ENCODE peak calls at places on chromosomes 4 and X, in ten cellular contexts. M is foreskin fibroblast, L is cardiac septum, K is NCI-H510A, H is adipocyte, T is hippocampal formation, X is left cardiac atrium, C is RWPE1, P is T-helper 17 cell, Q is putamen. R is an unnamed sample.

GRCh38 chr4:85812776-85813175 is 337.8 kb downstream of the ARHGAP24 start:
- DNase-seq in M (no peak), L (no peak), K (no peak), H (no peak), T (no peak), X (no peak), C (no peak), P (no peak), Q (no peak), R (no peak)

GRCh38 chr4:111937368-111937767 is 207.9 kb upstream of the FAM241A start:
- DNase-seq in M (no peak), L (no peak), K (no peak), H (peak), T (peak), X (no peak), C (peak), P (no peak), Q (peak), R (peak)

GRCh38 chrX:133333154-133333750 is 82.0 kb downstream of the GPC4 start:
- DNase-seq in M (no peak), L (no peak), K (no peak), H (no peak), T (no peak), X (no peak), C (no peak), P (no peak), Q (no peak), R (no peak)

GRCh38 chr4:186693159-186693815 is 30.4 kb downstream of the FAT1 start:
- DNase-seq in M (peak), L (peak), K (peak), H (peak), T (no peak), X (peak), C (peak), P (no peak), Q (no peak), R (peak)

GRCh38 chr4:152063301-152064235 is 302.8 kb upstream of the GATB start:
- DNase-seq in M (no peak), L (no peak), K (peak), H (peak), T (no peak), X (no peak), C (peak), P (no peak), Q (peak), R (no peak)

GRCh38 chr4:15913631-15913970 is 24.9 kb downstream of the FGFBP1 start:
- DNase-seq in M (peak), L (no peak), K (no peak), H (peak), T (no peak), X (no peak), C (peak), P (no peak), Q (no peak), R (peak)

GRCh38 chrX:108177321-108177990 is 85.9 kb downstream of the ATG4A start:
- DNase-seq in M (no peak), L (no peak), K (no peak), H (no peak), T (no peak), X (no peak), C (no peak), P (no peak), Q (no peak), R (peak)

GRCh38 chr4:5524900-5525299 is 183.5 kb downstream of the EVC2 start:
- DNase-seq in M (peak), L (no peak), K (no peak), H (peak), T (no peak), X (peak), C (no peak), P (no peak), Q (peak), R (peak)

GRCh38 chr4:15605537-15605936 is 49.6 kb downstream of the FBXL5 start:
- DNase-seq in M (no peak), L (no peak), K (no peak), H (no peak), T (no peak), X (no peak), C (no peak), P (no peak), Q (no peak), R (no peak)

GRCh38 chrX:21798677-21799219 is 40.7 kb upstream of the MBTPS2 start:
- DNase-seq in M (peak), L (no peak), K (no peak), H (no peak), T (no peak), X (no peak), C (peak), P (no peak), Q (no peak), R (peak)

GRCh38 chr4:3809028-3809427 is 42.8 kb downstream of the ADRA2C start:
- DNase-seq in M (no peak), L (no peak), K (no peak), H (no peak), T (no peak), X (no peak), C (no peak), P (no peak), Q (no peak), R (no peak)

GRCh38 chr4:53656421-53656981 is 65.2 kb upstream of the LNX1 start:
- DNase-seq in M (peak), L (no peak), K (no peak), H (peak), T (no peak), X (no peak), C (no peak), P (no peak), Q (no peak), R (no peak)

GRCh38 chrX:111467896-111468295 is 43.5 kb upstream of the SERTM2 start:
- DNase-seq in M (no peak), L (no peak), K (no peak), H (no peak), T (no peak), X (peak), C (no peak), P (no peak), Q (no peak), R (no peak)

GRCh38 chr4:68366600-68366999 is 16.7 kb upstream of the YTHDC1 start:
- DNase-seq in M (no peak), L (no peak), K (no peak), H (no peak), T (no peak), X (no peak), C (no peak), P (no peak), Q (no peak), R (no peak)

GRCh38 chr4:73619351-73619750 is 885 bp downstream of the RASSF6 start:
- DNase-seq in M (no peak), L (no peak), K (peak), H (no peak), T (no peak), X (no peak), C (no peak), P (no peak), Q (no peak), R (no peak)

GRCh38 chr4:858831-859451 is 33.0 kb upstream of the CPLX1 start:
- DNase-seq in M (no peak), L (no peak), K (no peak), H (no peak), T (no peak), X (no peak), C (no peak), P (no peak), Q (no peak), R (no peak)

GRCh38 chr4:142353149-142353738 is 492.9 kb downstream of the INPP4B start:
- DNase-seq in M (peak), L (no peak), K (no peak), H (peak), T (peak), X (no peak), C (peak), P (no peak), Q (peak), R (peak)

GRCh38 chrX:104195489-104196084 is 29.3 kb downstream of the FAM199X start:
- DNase-seq in M (peak), L (no peak), K (no peak), H (peak), T (peak), X (no peak), C (no peak), P (no peak), Q (no peak), R (no peak)

GRCh38 chrX:151699746-151700145 is 4.5 kb downstream of the PRRG3 start:
- DNase-seq in M (no peak), L (peak), K (no peak), H (no peak), T (no peak), X (no peak), C (no peak), P (no peak), Q (no peak), R (no peak)

GRCh38 chr4:103754844-103755243 is 35.1 kb upstream of the TACR3 start:
- DNase-seq in M (no peak), L (no peak), K (peak), H (no peak), T (no peak), X (no peak), C (peak), P (no peak), Q (no peak), R (no peak)

GRCh38 chrX:2848806-2849420 is 20.2 kb downstream of the GYG2 start:
- DNase-seq in M (peak), L (no peak), K (no peak), H (peak), T (no peak), X (no peak), C (peak), P (no peak), Q (no peak), R (peak)

GRCh38 chr4:123304151-123305021 is 92.2 kb upstream of the SPRY1 start:
- DNase-seq in M (no peak), L (no peak), K (peak), H (no peak), T (no peak), X (no peak), C (no peak), P (no peak), Q (peak), R (peak)

GRCh38 chr4:1960170-1960825 is 48.5 kb downstream of the NELFA start:
- DNase-seq in M (peak), L (no peak), K (no peak), H (peak), T (no peak), X (no peak), C (no peak), P (no peak), Q (peak), R (no peak)

GRCh38 chr4:126344472-126344871 is 1029.7 kb downstream of the FAT4 start:
- DNase-seq in M (no peak), L (no peak), K (no peak), H (no peak), T (no peak), X (no peak), C (no peak), P (no peak), Q (no peak), R (no peak)

GRCh38 chrX:48715876-48716502 is 19.5 kb downstream of the SUV39H1 start:
- DNase-seq in M (no peak), L (no peak), K (no peak), H (no peak), T (no peak), X (no peak), C (no peak), P (no peak), Q (no peak), R (no peak)

GRCh38 chrX:97315939-97316338 is 432.2 kb downstream of the RPA4 start:
- DNase-seq in M (no peak), L (no peak), K (no peak), H (no peak), T (no peak), X (no peak), C (no peak), P (no peak), Q (no peak), R (no peak)

GRCh38 chr4:133498149-133498548 is 349.1 kb downstream of the PCDH10 start:
- DNase-seq in M (no peak), L (no peak), K (no peak), H (no peak), T (no peak), X (no peak), C (no peak), P (no peak), Q (no peak), R (peak)

R was measured in fibroblast of lung.